ENCODE peak calls at places on chromosome 13, in ten cellular contexts. M is GM12865, V is hypothalamus, W is A549, Z is RWPE1, U is left cardiac atrium, N is EH, E is activated gamma-delta T cell treated with Interleukin-2 at 50 U/mL for 16 hours, I is RCC 7860, H is NAMALWA. L is an unnamed sample.

GRCh38 chr13:41782086-41782485 is 178.8 kb downstream of the VWA8 start:
- DNase-seq in N (no peak), U (no peak), E (no peak), M (no peak), Z (no peak), I (no peak), W (no peak), H (no peak), V (no peak), L (no peak)

GRCh38 chr13:46934749-46935148 is 37.9 kb upstream of the HTR2A start:
- DNase-seq in I (no peak), U (no peak), H (no peak), Z (no peak), E (no peak), M (peak; percentile 30), V (no peak), N (no peak), W (peak; percentile 12), L (no peak)

GRCh38 chr13:29902632-29903305 is 52.4 kb upstream of the UBL3 start:
- DNase-seq in Z (no peak), V (no peak), I (no peak), W (no peak), N (no peak), E (no peak), U (no peak), M (no peak), H (no peak), L (no peak)

GRCh38 chr13:37495046-37495445 is 103.5 kb downstream of the POSTN start:
- DNase-seq in N (peak; percentile 73), V (no peak), I (peak; percentile 52), Z (no peak), M (no peak), W (no peak), U (no peak), H (no peak), E (no peak), L (no peak)

GRCh38 chr13:111565400-111565799 is 245.0 kb downstream of the TEX29 start:
- DNase-seq in H (no peak), M (no peak), V (no peak), N (no peak), W (no peak), E (no peak), I (no peak), Z (no peak), U (no peak), L (no peak)

GRCh38 chr13:80727321-80727975 is 386.5 kb upstream of the SPRY2 start:
- DNase-seq in H (no peak), N (no peak), I (no peak), E (no peak), Z (no peak), V (no peak), W (no peak), U (no peak), M (no peak), L (no peak)

GRCh38 chr13:43572601-43573360 is 214.0 kb downstream of the ENOX1 start:
- DNase-seq in I (no peak), W (no peak), V (no peak), M (no peak), U (no peak), E (no peak), Z (peak; percentile 43), H (no peak), N (peak; percentile 90), L (no peak)

GRCh38 chr13:50422181-50423148 is 407.2 kb downstream of the KCNRG start:
- DNase-seq in U (no peak), W (no peak), N (no peak), M (no peak), I (no peak), E (no peak), Z (no peak), H (no peak), V (no peak), L (no peak)

GRCh38 chr13:102310691-102311432 is 91.0 kb downstream of the FGF14 start:
- DNase-seq in H (no peak), Z (no peak), W (no peak), E (no peak), M (no peak), V (no peak), U (peak; percentile 32), N (no peak), I (no peak), L (peak; percentile 46)